ENCODE peak calls at places on chromosomes 11 and 22, in four cellular contexts. Q is nephron progenitor cell, B is adrenal gland, X is HCT116. H is an unnamed sample.

GRCh38 chr11:82775736-82776346 is 42.2 kb upstream of the FAM181B start:
- DNase-seq in X (peak; percentile 36), Q (peak; percentile 43), B (peak; percentile 47), H (no peak)

GRCh38 chr11:117654856-117655255 is 142.2 kb downstream of the DSCAML1 start:
- DNase-seq in X (no peak), B (no peak), Q (no peak), H (no peak)

GRCh38 chr22:49237703-49238102 is 590.0 kb downstream of the BRD1 start:
- DNase-seq in X (no peak), Q (no peak), B (no peak), H (peak; percentile 63)

GRCh38 chr22:30908051-30908461 is 60.5 kb downstream of the MORC2 start:
- DNase-seq in Q (no peak), X (no peak), B (no peak), H (peak; percentile 69)

GRCh38 chr22:24155597-24156145 is 25.6 kb upstream of the SUSD2 start:
- DNase-seq in X (no peak), B (peak; percentile 87), Q (peak; percentile 72), H (peak; percentile 90)

GRCh38 chr11:130094614-130095013 is 24.9 kb downstream of the APLP2 start:
- DNase-seq in B (no peak), X (no peak), Q (no peak), H (no peak)

GRCh38 chr22:46023558-46023981 is 46.6 kb upstream of the WNT7B start:
- DNase-seq in Q (no peak), X (no peak), B (no peak), H (no peak)

GRCh38 chr11:2728128-2728662 is 28.4 kb upstream of the KCNQ1OT1 start:
- DNase-seq in X (no peak), Q (no peak), B (no peak), H (no peak)

GRCh38 chr11:122207505-122207904 is 91.5 kb upstream of the BLID start:
- DNase-seq in Q (no peak), B (no peak), X (no peak), H (no peak)

GRCh38 chr22:44691796-44692661 is 10.0 kb upstream of the PRR5 start:
- DNase-seq in B (no peak), X (no peak), Q (no peak), H (no peak)

GRCh38 chr22:46827072-46827780 is 64.8 kb downstream of the TBC1D22A start:
- DNase-seq in X (no peak), B (no peak), Q (peak; percentile 39), H (no peak)

GRCh38 chr22:31923166-31923565 is 21.2 kb upstream of the YWHAH start:
- DNase-seq in Q (no peak), B (peak; percentile 75), X (no peak), H (no peak)

GRCh38 chr11:71542856-71543743 is 5.1 kb upstream of the KRTAP5-9 start:
- DNase-seq in Q (no peak), X (no peak), B (no peak), H (no peak)

GRCh38 chr11:18352581-18352980 is 30.2 kb downstream of the GTF2H1 start:
- DNase-seq in X (no peak), Q (no peak), B (no peak), H (no peak)

GRCh38 chr11:114914231-114915005 is 236.1 kb downstream of the NXPE2 start:
- DNase-seq in B (no peak), Q (no peak), X (no peak), H (no peak)

GRCh38 chr11:94450061-94450460 is 43.6 kb downstream of the MRE11 start:
- DNase-seq in Q (no peak), B (no peak), X (no peak), H (no peak)

GRCh38 chr11:102798012-102798746 is at the start of gene MMP1:
- DNase-seq in B (no peak), X (no peak), Q (no peak), H (no peak)

GRCh38 chr11:86487670-86488069 is 113.0 kb downstream of the CCDC81 start:
- DNase-seq in B (peak; percentile 37), X (no peak), Q (no peak), H (no peak)

GRCh38 chr22:25025586-25025985 is 73.1 kb downstream of the KIAA1671 start:
- DNase-seq in Q (no peak), B (peak; percentile 91), X (no peak), H (no peak)

GRCh38 chr11:27963370-27963769 is 144.6 kb downstream of the KIF18A start:
- DNase-seq in X (no peak), Q (no peak), B (no peak), H (no peak)

GRCh38 chr11:130865091-130865771 is 51.0 kb downstream of the SNX19 start:
- DNase-seq in X (no peak), Q (peak; percentile 29), B (no peak), H (no peak)

GRCh38 chr11:2725367-2726300 is 25.8 kb upstream of the KCNQ1OT1 start:
- DNase-seq in X (no peak), Q (no peak), B (no peak), H (no peak)

GRCh38 chr11:11841121-11841604 is 609 bp upstream of the USP47 start:
- DNase-seq in X (peak; percentile 16), B (peak; percentile 38), Q (peak; percentile 26), H (no peak)

GRCh38 chr11:130323452-130324448 is 9.0 kb upstream of the ZBTB44 start:
- DNase-seq in B (no peak), Q (no peak), X (no peak), H (no peak)

GRCh38 chr11:12640355-12640754 is 33.9 kb upstream of the TEAD1 start:
- DNase-seq in X (no peak), B (no peak), Q (no peak), H (no peak)

GRCh38 chr11:87251560-87251959 is 213.8 kb downstream of the TMEM135 start:
- DNase-seq in X (no peak), B (no peak), Q (no peak), H (no peak)

GRCh38 chr22:21568207-21569075 is 927 bp downstream of the UBE2L3 start:
- DNase-seq in Q (peak; percentile 41), B (peak; percentile 46), X (no peak), H (no peak)

GRCh38 chr11:128417607-128418324 is 169.6 kb downstream of the ETS1 start:
- DNase-seq in X (no peak), B (no peak), Q (no peak), H (no peak)

GRCh38 chr11:124762624-124763155 is 600 bp upstream of the ESAM start:
- DNase-seq in Q (peak; percentile 59), X (no peak), B (no peak), H (no peak)

GRCh38 chr11:125416993-125417935 is 78.8 kb downstream of the FEZ1 start:
- DNase-seq in B (no peak), Q (no peak), X (no peak), H (no peak)

GRCh38 chr11:1076061-1076665 is 1.5 kb downstream of the MUC2 start:
- DNase-seq in B (no peak), Q (no peak), X (no peak), H (no peak)

GRCh38 chr11:120248551-120249278 is 8.8 kb downstream of the POU2F3 start:
- DNase-seq in Q (no peak), X (peak; percentile 56), B (no peak), H (no peak)

GRCh38 chr11:969651-970205 is 44.1 kb downstream of the AP2A2 start:
- DNase-seq in X (no peak), B (no peak), Q (no peak), H (no peak)

GRCh38 chr11:100563541-100564280 is 123.4 kb upstream of the ARHGAP42 start:
- DNase-seq in Q (no peak), X (no peak), B (no peak), H (no peak)

GRCh38 chr11:68954970-68955958 is 25.5 kb downstream of the MRGPRD start:
- DNase-seq in X (no peak), B (peak; percentile 17), Q (peak; percentile 24), H (no peak)

GRCh38 chr11:10638285-10638684 is 55.3 kb downstream of the IRAG1 start:
- DNase-seq in Q (no peak), B (no peak), X (no peak), H (no peak)
- TF ChIP-seq CTCF in Q (no peak), B (no peak), X (no peak), H (no peak)

DNA sequence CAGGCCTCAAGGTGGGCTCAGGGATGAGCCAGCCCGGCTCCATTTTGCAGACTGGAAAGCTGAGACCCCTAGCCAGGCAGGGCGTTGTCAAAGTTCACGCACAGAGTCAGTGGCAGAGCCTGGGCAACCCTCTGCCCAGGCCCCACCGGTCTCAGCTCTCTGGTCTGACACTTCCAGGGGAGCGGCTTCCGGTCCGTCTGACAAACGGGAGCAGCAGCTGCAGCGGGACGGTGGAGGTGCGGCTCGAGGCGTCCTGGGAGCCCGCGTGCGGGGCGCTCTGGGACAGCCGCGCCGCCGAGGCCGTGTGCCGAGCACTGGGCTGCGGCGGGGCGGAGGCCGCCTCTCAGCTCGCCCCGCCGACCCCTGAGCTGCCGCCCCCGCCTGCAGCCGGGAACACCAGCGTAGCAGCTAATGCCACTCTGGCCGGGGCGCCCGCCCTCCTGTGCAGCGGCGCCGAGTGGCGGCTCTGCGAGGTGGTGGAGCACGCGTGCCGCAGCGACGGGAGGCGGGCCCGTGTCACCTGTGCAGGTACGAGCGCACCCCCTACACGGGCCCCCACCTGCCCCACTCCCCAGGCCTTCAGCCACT is 36.0 kb downstream of the CD6 start:
- DNase-seq in X (no peak), B (no peak), Q (peak; percentile 61), H (no peak)
- TF ChIP-seq CTCF in X (no peak), B (no peak), Q (no peak), H (no peak)

DNA sequence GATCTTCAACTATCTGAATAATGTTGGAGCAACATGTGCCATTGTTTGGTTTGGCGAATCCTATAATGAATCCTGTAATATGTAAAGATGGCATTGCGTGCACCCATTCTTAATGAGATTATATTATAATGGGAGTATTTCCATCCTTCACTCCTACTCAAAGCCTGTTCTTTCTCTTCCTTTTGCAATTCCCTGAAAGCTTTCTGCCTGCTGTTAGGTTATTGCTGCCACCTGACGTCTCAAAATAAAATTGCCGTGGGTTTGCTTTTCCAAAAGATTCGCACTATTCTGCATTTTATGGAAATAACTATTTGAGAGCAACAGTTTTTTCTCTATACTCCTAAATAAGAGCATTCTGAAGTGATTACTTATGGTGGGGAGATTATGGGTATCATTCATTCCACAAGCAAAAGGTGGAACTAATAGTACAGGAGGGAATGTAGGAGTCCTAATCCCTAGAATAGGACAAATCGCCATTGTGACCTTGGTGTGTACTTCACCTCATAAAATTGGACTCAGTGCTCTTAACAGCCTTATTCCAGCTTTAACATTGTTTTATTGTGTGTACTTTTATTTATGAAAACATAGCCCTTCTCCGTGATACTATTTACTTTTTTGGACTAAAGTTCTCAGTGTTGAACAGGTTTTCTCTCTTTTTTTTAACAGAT is 69.6 kb upstream of the ALKBH3 start:
- DNase-seq in Q (no peak), X (no peak), B (peak; percentile 13), H (no peak)
- TF ChIP-seq CTCF in Q (no peak), X (no peak), B (peak; percentile 63), H (peak; percentile 34)

GRCh38 chr11:62721994-62722393 is 5.3 kb downstream of the HNRNPUL2 start:
- DNase-seq in Q (no peak), X (no peak), B (no peak), H (no peak)
- TF ChIP-seq CTCF in Q (no peak), X (no peak), B (no peak), H (no peak)

GRCh38 chr22:27825174-27825573 is 23.6 kb upstream of the MN1 start:
- DNase-seq in X (no peak), B (no peak), Q (no peak), H (no peak)
- TF ChIP-seq CTCF in X (no peak), B (no peak), Q (peak; percentile 31), H (peak; percentile 37)

GRCh38 chr22:42074153-42074750 is at the start of gene PHETA2:
- DNase-seq in B (peak; percentile 35), X (no peak), Q (no peak), H (no peak)
- TF ChIP-seq CTCF in B (peak; percentile 47), X (no peak), Q (no peak), H (no peak)